ENCODE peak calls at places on chromosomes 6 and 20, in nine cellular contexts. K, Z, J, E, P, D, M, Q and B are unnamed samples.

GRCh38 chr20:51220293-51220706 is 197.4 kb upstream of the KCNG1 start:
- DNase-seq in D (no peak), K (no peak), J (peak; percentile 23), M (no peak), P (peak; percentile 61), Z (peak; percentile 33), E (no peak), Q (no peak), B (peak; percentile 65)

GRCh38 chr20:39291301-39291700 is 329.2 kb downstream of the DHX35 start:
- DNase-seq in K (no peak), P (no peak), M (no peak), Q (peak; percentile 16), E (no peak), Z (no peak), D (no peak), J (no peak), B (peak; percentile 14)

GRCh38 chr20:57746201-57746600 is 36.4 kb upstream of the PMEPA1 start:
- DNase-seq in Z (no peak), K (no peak), P (no peak), J (no peak), M (no peak), Q (no peak), E (no peak), D (peak; percentile 48), B (no peak)

GRCh38 chr6:3517350-3517749 is 60.5 kb upstream of the SLC22A23 start:
- DNase-seq in M (no peak), Q (peak; percentile 96), J (no peak), D (no peak), Z (peak; percentile 41), E (no peak), P (no peak), K (no peak), B (peak; percentile 80)

GRCh38 chr6:56364482-56365313 is 117.3 kb upstream of the COL21A1 start:
- DNase-seq in D (no peak), K (no peak), Z (no peak), Q (peak; percentile 76), M (no peak), E (no peak), J (peak; percentile 29), P (no peak), B (peak; percentile 70)

GRCh38 chr6:25564953-25565352 is 87.1 kb upstream of the SCGN start:
- DNase-seq in J (no peak), Z (no peak), P (no peak), K (no peak), D (no peak), E (no peak), M (no peak), Q (no peak), B (no peak)

GRCh38 chr6:105036371-105036770 is 79.5 kb downstream of the LIN28B start:
- DNase-seq in P (no peak), M (no peak), Q (no peak), Z (no peak), D (no peak), K (no peak), J (no peak), E (no peak), B (no peak)

GRCh38 chr20:23024701-23025100 is 10.4 kb upstream of the SSTR4 start:
- DNase-seq in E (no peak), M (no peak), P (no peak), J (no peak), Q (no peak), D (no peak), Z (no peak), K (no peak), B (no peak)

GRCh38 chr6:27795697-27796494 is 116.3 kb downstream of the OR2B2 start:
- DNase-seq in P (no peak), M (no peak), K (peak; percentile 75), Z (peak; percentile 86), Q (peak; percentile 88), J (peak; percentile 91), E (peak; percentile 90), D (no peak), B (peak; percentile 99)

DNA sequence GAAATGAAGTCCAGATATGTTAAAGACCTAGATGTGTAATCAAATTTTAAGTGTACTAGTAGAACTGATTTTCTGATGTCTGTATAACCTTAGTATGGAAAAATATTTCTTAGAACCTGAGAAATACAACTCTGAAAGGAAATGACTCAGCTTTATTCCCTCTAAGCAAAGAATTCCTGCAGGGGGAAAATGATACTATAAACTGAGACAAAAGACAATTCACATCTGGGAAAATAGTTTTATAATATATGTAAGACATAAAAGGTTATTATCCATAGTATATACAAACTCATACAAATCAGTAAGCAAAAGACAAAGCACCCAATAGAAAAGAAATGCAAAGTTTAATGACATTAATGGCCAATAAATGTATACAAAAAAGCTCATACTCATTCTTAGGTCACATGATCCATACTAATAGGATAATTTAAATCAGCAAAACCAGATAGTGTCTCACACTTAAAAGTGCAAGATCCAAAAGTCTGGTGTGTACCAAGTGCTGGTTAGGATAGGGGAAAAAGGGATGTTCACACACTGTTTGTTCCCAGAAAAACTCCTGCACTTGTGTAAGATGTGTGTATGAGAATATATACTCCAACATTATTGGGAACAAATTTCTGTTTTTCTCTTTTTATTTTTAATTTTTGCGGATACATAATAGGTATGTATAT is 22.6 kb downstream of the RNF217 start:
- DNase-seq in D (no peak), K (no peak), E (no peak), P (no peak), Q (peak; percentile 29), M (no peak), J (no peak), Z (no peak), B (peak; percentile 67)
- H3K4me3 ChIP-seq in D (no peak overlapping the region), K (no peak overlapping the region), E (no peak overlapping the region), P (no peak overlapping the region), Q (no peak overlapping the region), M (no peak overlapping the region), J (no peak overlapping the region), Z (no peak overlapping the region), B (no peak overlapping the region)

GRCh38 chr20:3459881-3460307 is 10.9 kb upstream of the ATRN start:
- DNase-seq in K (no peak), M (no peak), E (no peak), Z (no peak), P (no peak), J (no peak), D (no peak), Q (no peak), B (no peak)

GRCh38 chr20:3461911-3462677 is 8.7 kb upstream of the ATRN start:
- DNase-seq in Z (no peak), Q (no peak), E (no peak), M (no peak), P (no peak), D (no peak), K (no peak), J (no peak), B (peak; percentile 27)

GRCh38 chr20:3464166-3464565 is 6.7 kb upstream of the ATRN start:
- DNase-seq in Z (no peak), D (no peak), P (no peak), J (no peak), K (no peak), E (no peak), Q (no peak), M (no peak), B (no peak)

GRCh38 chr20:3465301-3465700 is 5.5 kb upstream of the ATRN start:
- DNase-seq in K (no peak), P (no peak), M (no peak), J (no peak), Q (no peak), Z (no peak), D (no peak), E (no peak), B (no peak)

GRCh38 chr20:3461191-3461874 is 9.5 kb upstream of the ATRN start:
- DNase-seq in M (no peak), J (no peak), D (no peak), K (no peak), Z (no peak), E (no peak), P (no peak), Q (peak; percentile 5), B (no peak)
- H3K4me3 ChIP-seq in M (no peak overlapping the region), J (no peak overlapping the region), D (no peak overlapping the region), K (no peak overlapping the region), Z (no peak overlapping the region), E (no peak overlapping the region), P (no peak overlapping the region), Q (no peak overlapping the region), B (no peak overlapping the region)

GRCh38 chr20:63893999-63894357 is 948 bp upstream of the DNAJC5 start:
- DNase-seq in D (no peak), Z (no peak), K (no peak), J (no peak), Q (peak; percentile 15), E (no peak), P (no peak), M (no peak), B (peak; percentile 14)
- H3K4me3 ChIP-seq in D (peak overlapping the region; percentile 69), Z (no peak overlapping the region), K (no peak overlapping the region), J (no peak overlapping the region), Q (peak overlapping the region; percentile 59), E (peak overlapping the region; percentile 48), P (peak overlapping the region; percentile 63), M (peak overlapping the region; percentile 57), B (peak overlapping the region; percentile 68)

GRCh38 chr6:1603708-1604346 is 5.9 kb upstream of the FOXC1 start:
- DNase-seq in J (no peak), K (no peak), M (no peak), Q (no peak), Z (no peak), D (no peak), P (no peak), E (no peak), B (peak; percentile 33)
- H3K4me3 ChIP-seq in J (no peak overlapping the region), K (no peak overlapping the region), M (peak overlapping the region; percentile 67), Q (peak overlapping the region; percentile 23), Z (peak overlapping the region; percentile 54), D (peak overlapping the region; percentile 45), P (peak overlapping the region; percentile 52), E (peak overlapping the region; percentile 35), B (peak overlapping the region; percentile 76)

GRCh38 chr6:33212857-33213165 is 4.5 kb downstream of the RING1 start:
- DNase-seq in D (no peak), K (no peak), M (no peak), Z (no peak), E (no peak), P (no peak), Q (peak; percentile 16), J (no peak), B (no peak)
- H3K4me3 ChIP-seq in D (peak overlapping the region; percentile 55), K (no peak overlapping the region), M (peak overlapping the region; percentile 61), Z (peak overlapping the region; percentile 42), E (no peak overlapping the region), P (peak overlapping the region; percentile 55), Q (peak overlapping the region; percentile 68), J (no peak overlapping the region), B (peak overlapping the region; percentile 43)

GRCh38 chr6:143108278-143108677 is 47.6 kb downstream of the AIG1 start:
- DNase-seq in D (no peak), K (no peak), Z (no peak), P (no peak), M (no peak), J (no peak), Q (peak; percentile 81), E (no peak), B (no peak)
- H3K4me3 ChIP-seq in D (no peak overlapping the region), K (no peak overlapping the region), Z (no peak overlapping the region), P (no peak overlapping the region), M (no peak overlapping the region), J (no peak overlapping the region), Q (no peak overlapping the region), E (no peak overlapping the region), B (no peak overlapping the region)